ENCODE peak calls at places on chromosomes 6 and 20, in five cellular contexts. B, Z, S, W and E are unnamed samples.

GRCh38 chr20:40956926-40957760 is 71.5 kb upstream of the TOP1 start:
- DNase-seq in Z (no peak), B (no peak), W (no peak), S (no peak), E (no peak)

GRCh38 chr6:23266536-23266935 is 697.2 kb downstream of the HDGFL1 start:
- DNase-seq in Z (no peak), B (no peak), W (no peak), S (no peak), E (no peak)

GRCh38 chr6:39218868-39219567 is 10.3 kb downstream of the KCNK5 start:
- DNase-seq in B (no peak), Z (no peak), S (no peak), W (no peak), E (peak; percentile 67)

GRCh38 chr6:106761160-106761559 is 131.8 kb downstream of the QRSL1 start:
- DNase-seq in B (no peak), Z (no peak), W (no peak), S (no peak), E (no peak)

GRCh38 chr6:7260291-7261029 is 52.5 kb downstream of the SSR1 start:
- DNase-seq in Z (no peak), B (no peak), S (no peak), W (no peak), E (no peak)

GRCh38 chr6:135932651-135933050 is 81.2 kb downstream of the PDE7B start:
- DNase-seq in B (no peak), S (no peak), W (no peak), Z (no peak), E (no peak)

GRCh38 chr20:58130574-58130973 is 97.9 kb downstream of the ANKRD60 start:
- DNase-seq in B (no peak), Z (no peak), S (no peak), W (no peak), E (no peak)

GRCh38 chr6:47182291-47182957 is 127.3 kb downstream of the TNFRSF21 start:
- DNase-seq in B (no peak), S (no peak), Z (no peak), W (no peak), E (no peak)

GRCh38 chr6:111625511-111626331 is 20.0 kb upstream of the TRAF3IP2 start:
- DNase-seq in S (peak; percentile 50), W (no peak), B (no peak), Z (no peak), E (peak; percentile 74)

GRCh38 chr20:45052698-45053440 is 48.1 kb downstream of the KCNS1 start:
- DNase-seq in S (peak; percentile 85), W (no peak), B (no peak), Z (no peak), E (no peak)

GRCh38 chr20:48371211-48371610 is 456.6 kb downstream of the PREX1 start:
- DNase-seq in Z (no peak), B (no peak), S (no peak), W (no peak), E (no peak)